ENCODE peak calls at places on chromosome 1, in six cellular contexts. One of them, this sample, is unnamed.

GRCh38 chr1:53654216-53655210 is 84.5 kb downstream of the GLIS1 start:
- DNase-seq in K562: no peak
- DNase-seq in SK-N-SH: no peak
- DNase-seq in H1: no peak
- DNase-seq in GM12878: no peak
- DNase-seq in HCT116: no peak
- DNase-seq in this sample: no peak

GRCh38 chr1:56461158-56462127 is 117.9 kb downstream of the PLPP3 start:
- DNase-seq in SK-N-SH: no peak
- DNase-seq in H1: no peak
- DNase-seq in K562: peak
- DNase-seq in GM12878: no peak
- DNase-seq in HCT116: no peak
- DNase-seq in this sample: no peak

GRCh38 chr1:212593696-212594335 is 14.7 kb upstream of the ATF3 start:
- DNase-seq in SK-N-SH: no peak
- DNase-seq in K562: no peak
- DNase-seq in H1: no peak
- DNase-seq in HCT116: no peak
- DNase-seq in GM12878: no peak
- DNase-seq in this sample: no peak

GRCh38 chr1:226111865-226112395 is 49.4 kb downstream of the H3-3A start:
- DNase-seq in GM12878: no peak
- DNase-seq in SK-N-SH: no peak
- DNase-seq in K562: no peak
- DNase-seq in HCT116: no peak
- DNase-seq in H1: no peak
- DNase-seq in this sample: no peak

GRCh38 chr1:10424034-10424433 is 6.2 kb upstream of the CENPS start:
- DNase-seq in HCT116: no peak
- DNase-seq in SK-N-SH: peak
- DNase-seq in GM12878: no peak
- DNase-seq in K562: no peak
- DNase-seq in H1: no peak
- DNase-seq in this sample: no peak

GRCh38 chr1:237580726-237581125 is 310.0 kb downstream of the ZP4 start:
- DNase-seq in H1: no peak
- DNase-seq in GM12878: no peak
- DNase-seq in SK-N-SH: no peak
- DNase-seq in HCT116: no peak
- DNase-seq in K562: no peak
- DNase-seq in this sample: no peak

GRCh38 chr1:115300087-115300856 is 37.8 kb downstream of the NGF start:
- DNase-seq in H1: no peak
- DNase-seq in GM12878: no peak
- DNase-seq in SK-N-SH: no peak
- DNase-seq in K562: no peak
- DNase-seq in HCT116: no peak
- DNase-seq in this sample: no peak

GRCh38 chr1:51518730-51519047 is 377 bp downstream of the EPS15 start:
- DNase-seq in H1: no peak
- DNase-seq in HCT116: no peak
- DNase-seq in SK-N-SH: peak
- DNase-seq in GM12878: no peak
- DNase-seq in K562: peak
- DNase-seq in this sample: peak

GRCh38 chr1:33111965-33112364 is 31.0 kb downstream of the AZIN2 start:
- DNase-seq in H1: no peak
- DNase-seq in GM12878: no peak
- DNase-seq in K562: no peak
- DNase-seq in HCT116: no peak
- DNase-seq in SK-N-SH: peak
- DNase-seq in this sample: peak

GRCh38 chr1:183933528-183934179 is 103.9 kb downstream of the COLGALT2 start:
- DNase-seq in HCT116: no peak
- DNase-seq in GM12878: no peak
- DNase-seq in SK-N-SH: no peak
- DNase-seq in K562: no peak
- DNase-seq in H1: no peak
- DNase-seq in this sample: no peak

GRCh38 chr1:9009438-9010366 is 16.5 kb downstream of the SLC2A7 start:
- DNase-seq in K562: peak
- DNase-seq in H1: peak
- DNase-seq in SK-N-SH: peak
- DNase-seq in HCT116: no peak
- DNase-seq in GM12878: no peak
- DNase-seq in this sample: no peak

GRCh38 chr1:239562095-239562494 is 175.7 kb downstream of the CHRM3 start:
- DNase-seq in SK-N-SH: no peak
- DNase-seq in H1: no peak
- DNase-seq in HCT116: no peak
- DNase-seq in K562: no peak
- DNase-seq in GM12878: no peak
- DNase-seq in this sample: no peak

GRCh38 chr1:63547621-63548294 is 24.4 kb downstream of the EFCAB7 start:
- DNase-seq in HCT116: no peak
- DNase-seq in GM12878: no peak
- DNase-seq in K562: no peak
- DNase-seq in SK-N-SH: no peak
- DNase-seq in H1: no peak
- DNase-seq in this sample: no peak

GRCh38 chr1:243447342-243447741 is 191.5 kb downstream of the SDCCAG8 start:
- DNase-seq in SK-N-SH: no peak
- DNase-seq in K562: peak
- DNase-seq in GM12878: no peak
- DNase-seq in H1: no peak
- DNase-seq in HCT116: no peak
- DNase-seq in this sample: no peak

GRCh38 chr1:3585940-3586568 is 25.3 kb downstream of the MEGF6 start:
- DNase-seq in GM12878: no peak
- DNase-seq in HCT116: no peak
- DNase-seq in SK-N-SH: no peak
- DNase-seq in K562: no peak
- DNase-seq in H1: no peak
- DNase-seq in this sample: no peak

DNA sequence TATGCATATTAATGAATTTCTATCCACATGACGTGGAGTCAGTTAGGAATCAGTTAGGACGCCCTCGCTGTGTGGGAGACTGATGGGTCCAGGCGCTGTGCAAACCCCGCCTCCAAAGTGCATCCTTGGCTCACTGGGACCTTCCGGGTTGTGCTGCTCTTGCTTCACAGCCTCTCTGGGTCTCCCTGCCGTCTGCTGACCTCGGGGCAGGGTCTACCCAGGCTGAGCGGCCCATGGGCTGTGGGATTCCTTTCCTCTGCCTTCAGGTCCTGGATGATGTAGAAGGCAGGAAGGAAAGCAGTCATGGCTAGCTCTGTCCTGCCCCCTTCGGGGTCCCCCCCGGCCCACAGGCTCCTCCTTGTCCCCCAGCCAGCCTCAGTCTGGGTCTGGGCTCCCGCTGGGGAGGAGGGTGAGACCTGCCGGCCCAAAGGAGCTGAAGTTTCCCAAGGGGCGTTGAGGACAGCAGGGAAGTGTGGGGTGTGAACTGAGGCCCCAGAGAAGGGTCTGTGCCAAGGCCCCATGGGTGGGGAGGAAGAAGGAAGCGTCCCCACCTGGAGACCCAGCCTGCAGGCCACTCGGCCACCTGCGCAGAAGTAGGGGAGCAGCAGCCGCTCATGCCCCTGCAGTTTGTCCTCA is 24.6 kb upstream of the CDK11A start:
- DNase-seq in K562: peak
- DNase-seq in H1: no peak
- DNase-seq in HCT116: no peak
- DNase-seq in GM12878: no peak
- DNase-seq in SK-N-SH: peak
- DNase-seq in this sample: no peak
- TF ChIP-seq JUND in K562: no peak
- TF ChIP-seq JUND in H1: no peak
- TF ChIP-seq JUND in HCT116: no peak
- TF ChIP-seq JUND in GM12878: no peak
- TF ChIP-seq JUND in SK-N-SH: no peak
- TF ChIP-seq JUND in this sample: no peak

DNA sequence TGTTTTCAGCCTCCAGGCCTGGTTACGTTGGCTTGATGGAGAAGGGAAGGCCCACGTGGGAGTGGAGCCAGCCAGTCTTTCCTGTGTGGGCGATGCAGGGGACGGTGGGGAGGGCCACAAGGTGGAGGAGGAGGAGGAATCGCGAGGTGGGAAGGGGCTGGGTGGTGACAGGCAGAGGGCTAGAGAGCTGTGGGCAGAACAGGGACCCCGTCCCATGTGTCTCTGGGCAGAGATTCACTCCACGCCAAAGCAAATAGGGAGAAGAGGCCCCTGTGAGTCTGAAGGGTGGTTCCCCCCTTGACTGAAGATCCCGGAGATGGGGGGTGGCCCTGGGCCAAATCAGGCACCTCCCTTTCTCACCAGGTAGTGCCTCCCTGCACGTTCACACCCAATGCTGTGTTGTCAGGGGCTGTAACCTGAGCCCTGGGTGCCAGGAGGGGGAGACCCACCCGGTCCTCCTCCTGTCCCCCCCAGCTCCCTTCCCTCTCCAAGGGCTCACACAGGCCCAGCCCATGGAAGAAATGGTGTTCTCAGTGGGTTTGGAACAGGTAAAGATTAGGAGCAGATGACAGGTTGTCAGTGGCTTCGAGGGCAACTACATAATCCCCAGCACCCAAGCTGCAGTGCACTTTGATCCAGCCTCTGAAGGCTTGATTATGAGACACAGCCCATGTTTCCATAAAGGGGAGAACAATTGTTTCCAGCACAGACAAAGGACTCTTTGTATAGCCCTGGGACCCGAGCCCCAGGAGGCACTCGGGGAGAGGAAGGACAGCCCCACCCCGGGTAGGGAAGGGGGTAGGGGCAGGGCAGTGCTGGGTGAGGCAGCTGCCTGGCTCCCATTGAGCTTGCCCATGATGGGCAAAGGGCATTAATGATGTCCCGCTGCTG is 37.7 kb upstream of the GPR37L1 start:
- DNase-seq in SK-N-SH: no peak
- DNase-seq in H1: no peak
- DNase-seq in K562: peak
- DNase-seq in HCT116: peak
- DNase-seq in GM12878: no peak
- DNase-seq in this sample: no peak
- TF ChIP-seq JUND in SK-N-SH: no peak
- TF ChIP-seq JUND in H1: no peak
- TF ChIP-seq JUND in K562: no peak
- TF ChIP-seq JUND in HCT116: no peak
- TF ChIP-seq JUND in GM12878: no peak
- TF ChIP-seq JUND in this sample: no peak

GRCh38 chr1:178970184-178970583 is 55.5 kb upstream of the FAM20B start:
- DNase-seq in GM12878: no peak
- DNase-seq in SK-N-SH: no peak
- DNase-seq in K562: peak
- DNase-seq in HCT116: no peak
- DNase-seq in H1: no peak
- DNase-seq in this sample: no peak

GRCh38 chr1:178969226-178969987 is 56.3 kb upstream of the FAM20B start:
- DNase-seq in SK-N-SH: no peak
- DNase-seq in HCT116: no peak
- DNase-seq in K562: no peak
- DNase-seq in H1: no peak
- DNase-seq in GM12878: no peak
- DNase-seq in this sample: no peak

GRCh38 chr1:178976541-178976940 is 49.2 kb upstream of the FAM20B start:
- DNase-seq in GM12878: no peak
- DNase-seq in K562: no peak
- DNase-seq in H1: no peak
- DNase-seq in SK-N-SH: no peak
- DNase-seq in HCT116: no peak
- DNase-seq in this sample: no peak

GRCh38 chr1:178973671-178974091 is 52.0 kb upstream of the FAM20B start:
- DNase-seq in H1: no peak
- DNase-seq in HCT116: no peak
- DNase-seq in GM12878: peak
- DNase-seq in SK-N-SH: no peak
- DNase-seq in K562: no peak
- DNase-seq in this sample: no peak
- TF ChIP-seq JUND in H1: no peak
- TF ChIP-seq JUND in HCT116: no peak
- TF ChIP-seq JUND in GM12878: no peak
- TF ChIP-seq JUND in SK-N-SH: no peak
- TF ChIP-seq JUND in K562: no peak
- TF ChIP-seq JUND in this sample: no peak

GRCh38 chr1:204494281-204495077 is at the start of gene PIK3C2B:
- DNase-seq in HCT116: peak
- DNase-seq in SK-N-SH: peak
- DNase-seq in H1: peak
- DNase-seq in K562: peak
- DNase-seq in GM12878: peak
- DNase-seq in this sample: peak
- TF ChIP-seq JUND in HCT116: no peak
- TF ChIP-seq JUND in SK-N-SH: no peak
- TF ChIP-seq JUND in H1: no peak
- TF ChIP-seq JUND in K562: peak
- TF ChIP-seq JUND in GM12878: no peak
- TF ChIP-seq JUND in this sample: no peak

DNA sequence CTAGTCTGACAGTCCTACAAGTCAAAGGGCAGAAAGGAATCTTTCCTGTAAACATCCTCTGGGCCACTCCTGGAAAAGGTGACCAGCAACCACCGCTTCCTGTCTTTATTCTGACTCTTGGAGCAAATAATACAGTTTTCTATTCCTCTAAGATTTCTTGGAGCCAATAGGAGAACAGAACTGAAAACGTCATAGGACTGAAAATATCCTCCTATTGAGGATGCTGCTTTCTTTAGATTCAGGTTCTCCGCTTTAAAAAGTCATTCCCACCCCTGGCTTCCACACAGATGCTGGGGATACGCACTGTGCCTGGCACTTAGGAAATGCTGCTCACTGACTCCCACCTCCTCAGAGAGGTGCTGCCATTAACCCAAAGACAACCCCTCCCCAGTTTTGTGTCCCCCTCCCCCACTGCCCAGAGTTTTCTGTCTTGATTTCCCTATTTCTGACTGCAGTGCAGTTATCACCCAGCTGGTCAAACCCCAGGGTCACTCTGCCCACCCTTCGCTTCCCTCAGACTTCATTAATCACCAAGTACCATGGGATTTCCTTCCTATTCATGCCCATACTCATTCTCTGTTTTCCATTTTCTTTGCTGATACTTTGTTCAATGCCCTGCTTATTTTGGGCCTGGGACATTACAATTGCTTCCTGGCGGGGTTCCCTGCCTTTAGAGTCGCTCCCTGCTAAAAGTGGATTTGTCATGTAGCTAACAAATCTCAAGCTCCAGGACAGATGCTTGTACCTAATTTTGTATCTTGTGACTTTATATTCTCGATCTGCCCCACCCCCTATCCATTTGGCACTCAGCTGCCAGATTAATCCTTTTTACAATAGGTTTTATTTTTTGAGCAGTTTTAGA is 82.2 kb upstream of the ARHGAP29 start:
- DNase-seq in K562: no peak
- DNase-seq in SK-N-SH: no peak
- DNase-seq in GM12878: no peak
- DNase-seq in HCT116: no peak
- DNase-seq in H1: no peak
- DNase-seq in this sample: no peak
- TF ChIP-seq JUND in K562: no peak
- TF ChIP-seq JUND in SK-N-SH: no peak
- TF ChIP-seq JUND in GM12878: no peak
- TF ChIP-seq JUND in HCT116: no peak
- TF ChIP-seq JUND in H1: no peak
- TF ChIP-seq JUND in this sample: no peak